ENCODE peak calls at places on chromosomes 3 and 15, in seven cellular contexts. T, I, Y, O, E, G and J are unnamed samples.

GRCh38 chr15:100318880-100319279 is 22.9 kb downstream of the ADAMTS17 start:
- DNase-seq in T (no peak), I (no peak), Y (no peak), O (no peak), E (no peak), G (no peak), J (no peak)

GRCh38 chr15:99442268-99442897 is 123.4 kb upstream of the MEF2A start:
- DNase-seq in T (peak; percentile 73), I (peak; percentile 67), Y (peak; percentile 46), O (peak; percentile 86), E (peak; percentile 44), G (peak; percentile 82), J (peak; percentile 80)

GRCh38 chr15:38242055-38242454 is 10.6 kb upstream of the SPRED1 start:
- DNase-seq in T (no peak), I (no peak), Y (no peak), O (no peak), E (no peak), G (no peak), J (no peak)

GRCh38 chr15:77580991-77581682 is 51.6 kb downstream of the LINGO1 start:
- DNase-seq in T (no peak), I (no peak), Y (no peak), O (no peak), E (no peak), G (peak; percentile 60), J (peak; percentile 41)

GRCh38 chr3:164452707-164453106 is 625.6 kb downstream of the SI start:
- DNase-seq in T (no peak), I (no peak), Y (no peak), O (no peak), E (no peak), G (peak; percentile 39), J (no peak)

GRCh38 chr3:182800508-182800907 is 7.2 kb downstream of the ATP11B start:
- DNase-seq in T (no peak), I (no peak), Y (no peak), O (no peak), E (no peak), G (no peak), J (no peak)

GRCh38 chr3:192054881-192055280 is 593.9 kb downstream of the PYDC2 start:
- DNase-seq in T (no peak), I (peak; percentile 29), Y (no peak), O (peak; percentile 54), E (no peak), G (no peak), J (peak; percentile 73)

GRCh38 chr15:47768730-47769129 is 51.4 kb downstream of the SEMA6D start:
- DNase-seq in T (no peak), I (no peak), Y (no peak), O (no peak), E (no peak), G (no peak), J (no peak)

GRCh38 chr3:159763466-159764210 is 225.0 kb upstream of the IL12A start:
- DNase-seq in T (peak; percentile 83), I (no peak), Y (peak; percentile 53), O (peak; percentile 94), E (peak; percentile 20), G (peak; percentile 59), J (peak; percentile 86)

GRCh38 chr3:186273586-186273985 is 88.4 kb downstream of the DGKG start:
- DNase-seq in T (no peak), I (no peak), Y (no peak), O (no peak), E (no peak), G (no peak), J (no peak)

GRCh38 chr3:45988804-45989203 is 6.8 kb downstream of the FYCO1 start:
- DNase-seq in T (no peak), I (no peak), Y (no peak), O (peak; percentile 84), E (no peak), G (no peak), J (peak; percentile 93)

GRCh38 chr3:33144433-33144832 is 30.6 kb downstream of the CRTAP start:
- DNase-seq in T (no peak), I (no peak), Y (no peak), O (no peak), E (no peak), G (peak; percentile 23), J (no peak)

GRCh38 chr3:59189561-59190338 is 139.9 kb upstream of the CFAP20DC start:
- DNase-seq in T (no peak), I (no peak), Y (no peak), O (no peak), E (no peak), G (no peak), J (peak; percentile 77)

GRCh38 chr3:10389341-10389740 is 68.4 kb upstream of the SEC13 start:
- DNase-seq in T (no peak), I (no peak), Y (no peak), O (no peak), E (no peak), G (no peak), J (no peak)

GRCh38 chr3:195613468-195614069 is 29.8 kb upstream of the APOD start:
- DNase-seq in T (no peak), I (no peak), Y (no peak), O (no peak), E (peak; percentile 48), G (no peak), J (no peak)

GRCh38 chr15:57950381-57950946 is 115.0 kb downstream of the ALDH1A2 start:
- DNase-seq in T (no peak), I (no peak), Y (no peak), O (no peak), E (no peak), G (no peak), J (peak; percentile 78)

GRCh38 chr15:48718646-48719045 is 73.1 kb upstream of the FBN1 start:
- DNase-seq in T (no peak), I (no peak), Y (no peak), O (peak; percentile 25), E (peak; percentile 17), G (no peak), J (peak; percentile 29)

GRCh38 chr3:109396811-109397210 is 59.5 kb upstream of the DPPA4 start:
- DNase-seq in T (no peak), I (peak; percentile 26), Y (no peak), O (no peak), E (no peak), G (no peak), J (no peak)

GRCh38 chr3:69364354-69364753 is 21.5 kb downstream of the FRMD4B start:
- DNase-seq in T (no peak), I (no peak), Y (no peak), O (no peak), E (no peak), G (no peak), J (peak; percentile 96)

GRCh38 chr15:90545095-90545494 is 15.4 kb downstream of the CRTC3 start:
- DNase-seq in T (no peak), I (no peak), Y (no peak), O (no peak), E (no peak), G (no peak), J (no peak)

GRCh38 chr15:98043160-98044059 is 82.9 kb downstream of the ARRDC4 start:
- DNase-seq in T (no peak), I (no peak), Y (no peak), O (no peak), E (no peak), G (no peak), J (no peak)

GRCh38 chr3:188867691-188868090 is 304.1 kb upstream of the TPRG1 start:
- DNase-seq in T (no peak), I (peak; percentile 44), Y (no peak), O (peak; percentile 24), E (no peak), G (no peak), J (no peak)

GRCh38 chr15:92162657-92163056 is 231.0 kb upstream of the ST8SIA2 start:
- DNase-seq in T (no peak), I (no peak), Y (no peak), O (no peak), E (no peak), G (no peak), J (no peak)

GRCh38 chr15:31082771-31083393 is 18.6 kb downstream of the TRPM1 start:
- DNase-seq in T (no peak), I (no peak), Y (no peak), O (no peak), E (no peak), G (no peak), J (no peak)

GRCh38 chr15:70778258-70779076 is 15.1 kb upstream of the UACA start:
- DNase-seq in T (no peak), I (no peak), Y (no peak), O (peak; percentile 80), E (no peak), G (no peak), J (peak; percentile 77)

GRCh38 chr3:125140817-125141595 is 71.5 kb downstream of the SLC12A8 start:
- DNase-seq in T (no peak), I (no peak), Y (no peak), O (peak; percentile 44), E (no peak), G (no peak), J (no peak)
- H3K4me3 ChIP-seq in T (peak overlapping the region; percentile 24), I (no peak overlapping the region), Y (peak overlapping the region; percentile 78), O (no peak overlapping the region), E (peak overlapping the region; percentile 27), G (no peak overlapping the region), J (no peak overlapping the region)

GRCh38 chr3:79367066-79367465 is 400.7 kb downstream of the ROBO1 start:
- DNase-seq in T (no peak), I (no peak), Y (no peak), O (peak; percentile 65), E (no peak), G (no peak), J (peak; percentile 67)

GRCh38 chr3:79368403-79368802 is 399.4 kb downstream of the ROBO1 start:
- DNase-seq in T (no peak), I (no peak), Y (no peak), O (no peak), E (no peak), G (no peak), J (peak; percentile 90)

GRCh38 chr3:79366414-79366813 is 401.4 kb downstream of the ROBO1 start:
- DNase-seq in T (no peak), I (no peak), Y (no peak), O (peak; percentile 13), E (no peak), G (no peak), J (no peak)

GRCh38 chr3:79367803-79368202 is 400.0 kb downstream of the ROBO1 start:
- DNase-seq in T (no peak), I (no peak), Y (no peak), O (no peak), E (no peak), G (no peak), J (peak; percentile 17)

DNA sequence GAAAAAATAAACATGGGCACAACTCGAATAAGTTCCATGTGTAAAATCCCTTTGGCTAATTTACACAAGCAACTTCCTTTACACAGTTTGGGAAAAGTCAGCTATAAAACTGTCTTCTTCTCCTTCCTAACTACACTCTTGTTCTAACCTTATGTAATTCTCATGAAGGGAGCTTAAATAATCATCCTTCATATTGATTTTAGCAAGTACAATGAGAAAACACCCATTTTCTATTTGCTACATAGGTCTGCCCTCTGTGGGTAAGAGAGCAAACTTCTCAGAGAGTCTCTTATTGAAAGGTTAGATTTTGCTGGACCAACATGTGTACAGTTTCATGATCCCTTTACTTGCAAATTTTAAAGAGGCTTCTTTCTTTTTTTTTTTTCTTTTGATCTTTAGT is 398.5 kb downstream of the ROBO1 start:
- DNase-seq in T (no peak), I (no peak), Y (no peak), O (peak; percentile 49), E (no peak), G (no peak), J (no peak)
- TF ChIP-seq CTCF in T (no peak), I (peak; percentile 45), Y (no peak), O (peak; percentile 52), E (no peak), G (no peak), J (peak; percentile 23)

GRCh38 chr3:153166206-153166605 is 4.2 kb downstream of the RAP2B start:
- DNase-seq in T (no peak), I (no peak), Y (no peak), O (peak; percentile 35), E (no peak), G (no peak), J (peak; percentile 61)
- H3K4me3 ChIP-seq in T (no peak overlapping the region), I (peak overlapping the region; percentile 92), Y (peak overlapping the region; percentile 85), O (peak overlapping the region; percentile 96), E (no peak overlapping the region), G (no peak overlapping the region), J (peak overlapping the region; percentile 98)

GRCh38 chr3:155411500-155412223 is 118.2 kb upstream of the STRIT1 start:
- DNase-seq in T (no peak), I (no peak), Y (no peak), O (no peak), E (no peak), G (no peak), J (peak; percentile 12)
- TF ChIP-seq CTCF in T (no peak), I (no peak), Y (no peak), O (no peak), E (no peak), G (no peak), J (peak; percentile 15)